ENCODE peak calls at places on chromosomes 5 and 9, in nine cellular contexts. A is SW 1271; Q is caudate nucleus; U is mucosa of gallbladder; H is GM23338; I is choroid plexus epithelial cell; G is stimulated activated CD4-positive, alpha-beta T cell treated with anti-CD3 and anti-CD28 coated beads, Interleukin-12 subunit alpha, Interleukin-12 subunit beta, amount 100 ng/mL, for 48 hours; L is left lung; Y is CD8-positive, alpha-beta T cell. W is an unnamed sample.

GRCh38 chr9:106862946-106863740 is at the start of gene ZNF462:
- DNase-seq in G (no peak), I (peak; percentile 84), U (peak; percentile 37), Q (peak; percentile 75), Y (no peak), H (peak; percentile 81), L (peak; percentile 65), A (peak; percentile 74), W (peak; percentile 90)

GRCh38 chr9:136799079-136799853 is 3.1 kb downstream of the CCDC183 start:
- DNase-seq in U (no peak), A (no peak), Q (no peak), Y (no peak), H (peak; percentile 64), L (peak; percentile 87), I (no peak), G (no peak), W (no peak)

GRCh38 chr9:26296910-26297309 is 595.7 kb downstream of the CAAP1 start:
- DNase-seq in A (no peak), L (no peak), G (no peak), U (no peak), H (no peak), Y (no peak), I (peak; percentile 36), Q (no peak), W (peak; percentile 80)

GRCh38 chr9:114330636-114331035 is 967 bp downstream of the ORM2 start:
- DNase-seq in L (no peak), I (no peak), A (no peak), U (no peak), G (no peak), Q (no peak), Y (no peak), H (no peak), W (no peak)

GRCh38 chr5:112978836-112979235 is 2.2 kb downstream of the DCP2 start:
- DNase-seq in U (no peak), H (no peak), I (no peak), L (no peak), A (no peak), Y (no peak), G (no peak), Q (no peak), W (no peak)

GRCh38 chr5:4570047-4571015 is 569.8 kb upstream of the ADAMTS16 start:
- DNase-seq in L (no peak), Y (no peak), A (no peak), I (peak; percentile 18), Q (no peak), H (no peak), U (no peak), G (no peak), W (no peak)

GRCh38 chr9:8437259-8437658 is 637.7 kb upstream of the DMAC1 start:
- DNase-seq in A (no peak), Q (no peak), H (no peak), G (no peak), L (no peak), U (no peak), I (no peak), Y (no peak), W (no peak)

GRCh38 chr5:141094481-141095262 is at the start of gene PCDHB2:
- DNase-seq in H (peak; percentile 98), G (no peak), L (no peak), Q (peak; percentile 36), I (peak; percentile 1), Y (no peak), A (no peak), U (no peak), W (peak; percentile 3)

GRCh38 chr5:150242495-150242894 is 47.1 kb downstream of the CAMK2A start:
- DNase-seq in L (peak; percentile 38), U (no peak), Y (no peak), H (no peak), Q (no peak), I (peak; percentile 8), A (no peak), G (no peak), W (no peak)

W was measured in amniotic epithelial cell.